ENCODE peak calls at places on chromosome 18, in seven cellular contexts. I is AG04450, L is mammary epithelial cell, Z is tibial artery, Y is body of pancreas, B is fibroblast of lung, C is tibial nerve. N is an unnamed sample.

GRCh38 chr18:29501952-29502351 is 1325.0 kb upstream of the CDH2 start:
- DNase-seq in I (peak; percentile 6), L (peak; percentile 87), Z (no peak), Y (no peak), B (peak; percentile 72), C (no peak), N (no peak)

GRCh38 chr18:8610442-8610801 is 1.2 kb downstream of the RAB12 start:
- DNase-seq in I (no peak), L (peak; percentile 39), Z (no peak), Y (peak; percentile 30), B (peak; percentile 31), C (no peak), N (no peak)

GRCh38 chr18:50906843-50907242 is 27.9 kb downstream of the ME2 start:
- DNase-seq in I (no peak), L (no peak), Z (no peak), Y (no peak), B (no peak), C (no peak), N (no peak)

GRCh38 chr18:11118051-11118450 is 31.3 kb downstream of the PIEZO2 start:
- DNase-seq in I (no peak), L (no peak), Z (no peak), Y (no peak), B (no peak), C (no peak), N (no peak)

GRCh38 chr18:48934400-48934707 is 16.4 kb downstream of the SMAD7 start:
- DNase-seq in I (no peak), L (no peak), Z (no peak), Y (no peak), B (no peak), C (no peak), N (no peak)

GRCh38 chr18:7590800-7591560 is 23.9 kb downstream of the PTPRM start:
- DNase-seq in I (no peak), L (no peak), Z (no peak), Y (no peak), B (peak; percentile 37), C (no peak), N (no peak)

GRCh38 chr18:74082476-74083070 is 65.1 kb downstream of the FBXO15 start:
- DNase-seq in I (no peak), L (peak; percentile 49), Z (no peak), Y (peak; percentile 72), B (peak; percentile 40), C (no peak), N (no peak)

GRCh38 chr18:3238742-3239141 is 8.9 kb upstream of the MYL12A start:
- DNase-seq in I (no peak), L (no peak), Z (no peak), Y (no peak), B (no peak), C (no peak), N (no peak)

GRCh38 chr18:34039194-34039593 is 185.5 kb downstream of the NOL4 start:
- DNase-seq in I (no peak), L (no peak), Z (no peak), Y (no peak), B (peak; percentile 20), C (no peak), N (no peak)

GRCh38 chr18:57434177-57434535 is 1.0 kb upstream of the ONECUT2 start:
- DNase-seq in I (no peak), L (no peak), Z (no peak), Y (no peak), B (no peak), C (no peak), N (no peak)

GRCh38 chr18:65737346-65737745 is 13.5 kb upstream of the CDH7 start:
- DNase-seq in I (no peak), L (no peak), Z (no peak), Y (no peak), B (no peak), C (no peak), N (no peak)

GRCh38 chr18:2883137-2883671 is 36.4 kb downstream of the EMILIN2 start:
- DNase-seq in I (no peak), L (no peak), Z (no peak), Y (no peak), B (no peak), C (no peak), N (peak; percentile 21)

GRCh38 chr18:4589056-4589800 is 134.1 kb upstream of the DLGAP1 start:
- DNase-seq in I (no peak), L (no peak), Z (no peak), Y (no peak), B (no peak), C (no peak), N (no peak)

GRCh38 chr18:50836521-50836957 is 16.7 kb upstream of the MRO start:
- DNase-seq in I (no peak), L (peak; percentile 81), Z (no peak), Y (no peak), B (peak; percentile 94), C (no peak), N (no peak)

GRCh38 chr18:76348267-76349066 is 146.6 kb downstream of the ZNF516 start:
- DNase-seq in I (no peak), L (no peak), Z (no peak), Y (peak; percentile 59), B (no peak), C (no peak), N (no peak)

GRCh38 chr18:72651033-72651432 is 106.9 kb upstream of the CBLN2 start:
- DNase-seq in I (no peak), L (no peak), Z (no peak), Y (no peak), B (no peak), C (no peak), N (no peak)

GRCh38 chr18:32321826-32322225 is 132.0 kb downstream of the MEP1B start:
- DNase-seq in I (no peak), L (no peak), Z (no peak), Y (no peak), B (no peak), C (no peak), N (no peak)

GRCh38 chr18:56386856-56387255 is 251.5 kb downstream of the TXNL1 start:
- DNase-seq in I (no peak), L (no peak), Z (no peak), Y (no peak), B (no peak), C (no peak), N (no peak)

GRCh38 chr18:39802648-39803229 is 2152.3 kb upstream of the PIK3C3 start:
- DNase-seq in I (no peak), L (no peak), Z (no peak), Y (no peak), B (no peak), C (no peak), N (no peak)

GRCh38 chr18:32048507-32049091 is 30.0 kb downstream of the RNF125 start:
- DNase-seq in I (no peak), L (no peak), Z (no peak), Y (peak; percentile 11), B (no peak), C (peak; percentile 23), N (no peak)

GRCh38 chr18:7395566-7395965 is 164.7 kb downstream of the LRRC30 start:
- DNase-seq in I (no peak), L (no peak), Z (no peak), Y (no peak), B (no peak), C (no peak), N (no peak)

GRCh38 chr18:34767601-34768027 is 57.5 kb downstream of the DTNA start:
- DNase-seq in I (peak; percentile 77), L (peak; percentile 93), Z (no peak), Y (no peak), B (peak; percentile 91), C (no peak), N (no peak)

GRCh38 chr18:58911241-58911640 is 46.6 kb downstream of the ZNF532 start:
- DNase-seq in I (no peak), L (no peak), Z (no peak), Y (no peak), B (no peak), C (no peak), N (no peak)

GRCh38 chr18:12278765-12279682 is 24.9 kb downstream of the CIDEA start:
- DNase-seq in I (peak; percentile 97), L (peak; percentile 87), Z (peak; percentile 97), Y (peak; percentile 33), B (peak; percentile 98), C (peak; percentile 59), N (no peak)

GRCh38 chr18:80026363-80026762 is 7.9 kb upstream of the RBFA start:
- DNase-seq in I (no peak), L (no peak), Z (no peak), Y (no peak), B (no peak), C (no peak), N (no peak)

GRCh38 chr18:80023173-80023572 is 11.1 kb upstream of the RBFA start:
- DNase-seq in I (no peak), L (no peak), Z (no peak), Y (no peak), B (no peak), C (no peak), N (no peak)

GRCh38 chr18:80022613-80023012 is 11.6 kb upstream of the RBFA start:
- DNase-seq in I (no peak), L (peak; percentile 21), Z (no peak), Y (no peak), B (peak; percentile 27), C (no peak), N (no peak)
- H3K9me3 ChIP-seq in I (peaks cover 53% of the 10 kb centered on the region), L (peaks cover 45% of the 10 kb centered on the region), Z (peaks cover 72% of the 10 kb centered on the region), Y (peaks cover 55% of the 10 kb centered on the region), B (no peaks in the 10 kb centered on the region), C (peaks cover 9% of the 10 kb centered on the region), N (peaks cover 31% of the 10 kb centered on the region)

DNA sequence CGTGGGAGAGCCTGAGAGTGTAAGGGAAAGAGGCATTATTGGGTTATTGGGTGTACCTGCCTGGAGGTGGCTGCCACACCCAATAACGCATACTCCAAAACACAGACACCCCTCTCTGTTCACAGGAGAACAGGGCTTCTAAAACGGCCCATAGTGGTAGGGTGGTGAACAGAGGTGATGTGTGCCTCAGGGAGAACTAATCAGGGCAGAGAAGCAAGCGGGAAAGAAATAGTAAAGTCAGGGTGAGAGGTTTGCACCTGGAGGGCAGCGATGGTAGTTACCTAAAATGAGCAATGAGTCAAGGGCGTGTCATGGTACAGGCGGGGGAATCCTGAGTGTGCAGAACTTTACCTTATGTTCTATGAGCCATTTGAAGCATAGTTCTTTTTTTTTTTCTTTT is 21.5 kb upstream of the VPS4B start:
- DNase-seq in I (no peak), L (peak; percentile 97), Z (no peak), Y (no peak), B (no peak), C (no peak), N (no peak)
- H3K9me3 ChIP-seq in I (no peaks in the 10 kb centered on the region), L (no peaks in the 10 kb centered on the region), Z (no peaks in the 10 kb centered on the region), Y (no peaks in the 10 kb centered on the region), B (no peaks in the 10 kb centered on the region), C (no peaks in the 10 kb centered on the region), N (no peaks in the 10 kb centered on the region)

DNA sequence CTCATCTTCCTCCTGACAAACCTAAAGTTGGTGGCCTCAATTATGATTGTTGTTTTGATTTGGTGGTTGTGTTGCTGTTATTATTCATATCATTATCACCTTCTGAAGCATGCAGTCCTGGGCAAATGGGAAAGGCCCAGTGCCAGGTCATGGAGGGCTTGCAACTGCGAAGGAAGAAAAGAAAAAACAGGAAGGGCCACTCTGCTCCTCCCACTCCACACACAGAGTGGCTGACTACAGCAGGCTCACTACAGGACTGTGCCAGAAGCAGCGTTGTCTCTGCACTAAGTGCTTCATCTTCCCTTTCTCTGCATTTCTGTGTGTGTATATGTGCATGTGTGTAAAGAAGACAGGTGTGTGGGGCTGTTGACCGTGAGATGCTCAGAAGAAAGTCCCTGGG is 231.9 kb downstream of the ANKRD30B start:
- DNase-seq in I (no peak), L (no peak), Z (no peak), Y (no peak), B (no peak), C (no peak), N (no peak)
- H3K9me3 ChIP-seq in I (peaks cover 44% of the 10 kb centered on the region), L (no peaks in the 10 kb centered on the region), Z (no peaks in the 10 kb centered on the region), Y (no peaks in the 10 kb centered on the region), B (no peaks in the 10 kb centered on the region), C (no peaks in the 10 kb centered on the region), N (no peaks in the 10 kb centered on the region)

GRCh38 chr18:23272498-23273232 is 137.4 kb downstream of the CABLES1 start:
- DNase-seq in I (no peak), L (no peak), Z (no peak), Y (no peak), B (no peak), C (no peak), N (no peak)
- H3K9me3 ChIP-seq in I (peaks cover 19% of the 10 kb centered on the region), L (peaks cover 24% of the 10 kb centered on the region), Z (no peaks in the 10 kb centered on the region), Y (peaks cover 11% of the 10 kb centered on the region), B (no peaks in the 10 kb centered on the region), C (no peaks in the 10 kb centered on the region), N (no peaks in the 10 kb centered on the region)

N was measured in T-helper 17 cell.